ENCODE peak calls at places on chromosomes 3 and 15, in ten cellular contexts. K is natural killer cell; S is iPS DF 19.7; M is stimulated activated CD8-positive, alpha-beta memory T cell treated with anti-CD3 and anti-CD28 coated beads, Interleukin-15, amount 100 ng/mL, for 4 hours; Z is endothelial cell; I is fibroblast of lung; O is AG04449; C is A172; H is GM12878; T is HT1080. F is an unnamed sample.

GRCh38 chr3:31077826-31078225 is 183.4 kb upstream of the GADL1 start:
- DNase-seq in Z (no peak), K (no peak), C (peak), I (peak), S (no peak), M (no peak), T (peak), O (no peak), H (no peak), F (no peak)

GRCh38 chr3:79139395-79140060 is 628.3 kb downstream of the ROBO1 start:
- DNase-seq in S (no peak), K (no peak), O (no peak), M (no peak), I (peak), Z (no peak), T (peak), H (no peak), C (peak), F (no peak)

GRCh38 chr3:48034000-48034516 is 17.8 kb upstream of the MAP4 start:
- DNase-seq in C (peak), I (peak), S (no peak), T (peak), Z (no peak), O (no peak), K (no peak), M (no peak), H (no peak), F (no peak)

GRCh38 chr15:75729304-75730069 is 16.8 kb upstream of the CSPG4 start:
- DNase-seq in M (no peak), S (no peak), K (no peak), C (no peak), H (no peak), I (no peak), T (no peak), O (no peak), Z (no peak), F (no peak)

GRCh38 chr15:46848704-46849103 is 868.6 kb upstream of the SEMA6D start:
- DNase-seq in M (no peak), C (no peak), K (no peak), O (peak), S (no peak), Z (no peak), T (peak), I (peak), H (no peak), F (no peak)

GRCh38 chr3:16658933-16659793 is 53.9 kb upstream of the DAZL start:
- DNase-seq in I (no peak), C (no peak), K (no peak), O (no peak), Z (no peak), H (no peak), T (no peak), S (no peak), M (no peak), F (no peak)

GRCh38 chr15:31489801-31490646 is 163.4 kb downstream of the KLF13 start:
- DNase-seq in H (no peak), T (peak), K (no peak), I (peak), M (no peak), C (peak), Z (no peak), O (no peak), S (no peak), F (no peak)

GRCh38 chr3:53081318-53081717 is 35.4 kb upstream of the SFMBT1 start:
- DNase-seq in H (no peak), S (no peak), Z (no peak), T (no peak), O (no peak), M (no peak), I (no peak), K (no peak), C (no peak), F (no peak)

GRCh38 chr15:91472316-91472756 is 372.3 kb downstream of the SV2B start:
- DNase-seq in I (peak), K (no peak), S (no peak), H (no peak), C (no peak), Z (no peak), T (no peak), M (no peak), O (no peak), F (peak)

GRCh38 chr15:60400957-60401356 is 3.2 kb upstream of the ANXA2 start:
- DNase-seq in I (no peak), Z (no peak), C (no peak), O (no peak), K (no peak), S (no peak), T (peak), M (no peak), H (no peak), F (no peak)

GRCh38 chr15:52102468-52102867 is 10.1 kb downstream of the BCL2L10 start:
- DNase-seq in O (peak), C (peak), T (peak), K (no peak), Z (no peak), M (no peak), H (no peak), S (no peak), I (peak), F (no peak)

GRCh38 chr15:38609097-38609738 is 44.6 kb upstream of the RASGRP1 start:
- DNase-seq in S (no peak), H (no peak), I (no peak), M (no peak), T (no peak), K (no peak), C (no peak), O (no peak), Z (no peak), F (no peak)

GRCh38 chr3:108595304-108595703 is 5.8 kb downstream of the DZIP3 start:
- DNase-seq in K (no peak), O (no peak), C (no peak), Z (no peak), H (no peak), M (no peak), I (no peak), S (no peak), T (no peak), F (no peak)

GRCh38 chr3:169120928-169121327 is 542.6 kb downstream of the MECOM start:
- DNase-seq in O (no peak), T (no peak), Z (no peak), C (no peak), S (no peak), M (no peak), I (no peak), H (no peak), K (no peak), F (no peak)

GRCh38 chr15:25849431-25849921 is 13.7 kb downstream of the ATP10A start:
- DNase-seq in I (peak), Z (no peak), K (no peak), M (no peak), C (no peak), S (no peak), T (peak), O (peak), H (no peak), F (no peak)

GRCh38 chr15:47908950-47909670 is 191.8 kb downstream of the SEMA6D start:
- DNase-seq in K (no peak), I (no peak), T (no peak), M (no peak), C (no peak), S (no peak), O (no peak), Z (no peak), H (no peak), F (no peak)

GRCh38 chr3:188937389-188937788 is 234.4 kb upstream of the TPRG1 start:
- DNase-seq in T (no peak), H (no peak), O (no peak), K (no peak), Z (peak), S (no peak), M (no peak), I (peak), C (peak), F (no peak)

GRCh38 chr3:25783661-25784512 is 644 bp upstream of the NGLY1 start:
- DNase-seq in O (no peak), I (peak), T (peak), C (peak), S (peak), Z (no peak), K (no peak), M (no peak), H (no peak), F (no peak)

F was measured in CD4-positive, CD25-positive, alpha-beta regulatory T cell.